ENCODE peak calls at places on chromosomes 12 and 14, in six cellular contexts. A, L, D, Q, S and W are unnamed samples. For H3K9me3, the result is how much of the 10 kb centered on the place peaks cover.

GRCh38 chr12:109267361-109267760 is 41.7 kb downstream of the FOXN4 start:
- DNase-seq in A (no peak), L (no peak), D (no peak), Q (no peak), S (no peak), W (no peak)

GRCh38 chr14:101843665-101844064 is 82.2 kb downstream of the PPP2R5C start:
- DNase-seq in A (no peak), L (peak), D (no peak), Q (peak), S (no peak), W (peak)

GRCh38 chr14:65028937-65029336 is 42.2 kb downstream of the FNTB start:
- DNase-seq in A (no peak), L (no peak), D (no peak), Q (no peak), S (peak), W (no peak)

GRCh38 chr14:64040044-64040443 is 187.2 kb downstream of the SYNE2 start:
- DNase-seq in A (peak), L (no peak), D (no peak), Q (no peak), S (no peak), W (no peak)

GRCh38 chr14:98345186-98345585 is 926.8 kb downstream of the BCL11B start:
- DNase-seq in A (no peak), L (no peak), D (no peak), Q (no peak), S (no peak), W (no peak)

GRCh38 chr14:64416348-64416932 is 28.3 kb downstream of the MTHFD1 start:
- DNase-seq in A (no peak), L (no peak), D (no peak), Q (no peak), S (no peak), W (no peak)

GRCh38 chr14:104341532-104342434 is 203.4 kb downstream of the KIF26A start:
- DNase-seq in A (peak), L (peak), D (no peak), Q (no peak), S (peak), W (no peak)

GRCh38 chr12:121964813-121965643 is 46.6 kb downstream of the CFAP251 start:
- DNase-seq in A (peak), L (no peak), D (no peak), Q (no peak), S (no peak), W (no peak)

GRCh38 chr14:104695660-104696000 is 6.2 kb downstream of the INF2 start:
- DNase-seq in A (no peak), L (no peak), D (no peak), Q (no peak), S (no peak), W (no peak)

GRCh38 chr12:89280833-89281533 is 71.3 kb downstream of the DUSP6 start:
- DNase-seq in A (peak), L (peak), D (peak), Q (no peak), S (no peak), W (no peak)

GRCh38 chr12:81417056-81417455 is 339.2 kb downstream of the ACSS3 start:
- DNase-seq in A (no peak), L (no peak), D (no peak), Q (no peak), S (no peak), W (no peak)

GRCh38 chr12:113159937-113160336 is 10.4 kb downstream of the CFAP73 start:
- DNase-seq in A (no peak), L (no peak), D (no peak), Q (no peak), S (no peak), W (no peak)

GRCh38 chr12:4027412-4027811 is 154.2 kb upstream of the PARP11 start:
- DNase-seq in A (no peak), L (no peak), D (no peak), Q (peak), S (peak), W (peak)

GRCh38 chr14:21160061-21160610 is 4.3 kb upstream of the OR5AU1 start:
- DNase-seq in A (no peak), L (no peak), D (no peak), Q (no peak), S (no peak), W (no peak)

GRCh38 chr14:103400537-103400936 is 15.3 kb downstream of the MARK3 start:
- DNase-seq in A (no peak), L (no peak), D (no peak), Q (no peak), S (no peak), W (no peak)

GRCh38 chr14:101558739-101559240 is 2.5 kb upstream of the DIO3 start:
- DNase-seq in A (no peak), L (no peak), D (no peak), Q (no peak), S (no peak), W (no peak)

GRCh38 chr14:38207342-38207741 is 362 bp upstream of the SSTR1 start:
- DNase-seq in A (peak), L (no peak), D (no peak), Q (no peak), S (no peak), W (no peak)

GRCh38 chr14:76695263-76695920 is 65.9 kb upstream of the VASH1 start:
- DNase-seq in A (no peak), L (no peak), D (no peak), Q (no peak), S (no peak), W (no peak)

GRCh38 chr14:64434528-64434927 is 30.8 kb upstream of the AKAP5 start:
- DNase-seq in A (no peak), L (no peak), D (no peak), Q (no peak), S (no peak), W (no peak)

GRCh38 chr12:121580959-121581680 is at the start of gene KDM2B:
- DNase-seq in A (peak), L (no peak), D (peak), Q (peak), S (peak), W (no peak)

GRCh38 chr14:101961011-101961721 is 3.2 kb upstream of the DYNC1H1 start:
- DNase-seq in A (peak), L (peak), D (peak), Q (peak), S (peak), W (peak)

GRCh38 chr12:57759360-57759980 is 4.6 kb downstream of the MARCHF9 start:
- DNase-seq in A (no peak), L (peak), D (no peak), Q (no peak), S (peak), W (no peak)

GRCh38 chr12:108622425-108622824 is 11.3 kb downstream of the SELPLG start:
- DNase-seq in A (peak), L (no peak), D (no peak), Q (peak), S (peak), W (no peak)

GRCh38 chr14:30283822-30284446 is 275.0 kb upstream of the G2E3 start:
- DNase-seq in A (peak), L (peak), D (no peak), Q (no peak), S (peak), W (no peak)

GRCh38 chr14:26775765-26776577 is 178.1 kb upstream of the NOVA1 start:
- DNase-seq in A (peak), L (no peak), D (no peak), Q (no peak), S (no peak), W (no peak)

GRCh38 chr12:120290541-120291312 is 976 bp downstream of the RNU4-2 start:
- DNase-seq in A (peak), L (peak), D (no peak), Q (peak), S (peak), W (no peak)

GRCh38 chr12:77324763-77325468 is 259.5 kb upstream of the E2F7 start:
- DNase-seq in A (peak), L (peak), D (peak), Q (no peak), S (peak), W (no peak)

GRCh38 chr12:20212036-20212435 is 156.3 kb upstream of the PDE3A start:
- DNase-seq in A (peak), L (no peak), D (no peak), Q (no peak), S (no peak), W (no peak)

DNA sequence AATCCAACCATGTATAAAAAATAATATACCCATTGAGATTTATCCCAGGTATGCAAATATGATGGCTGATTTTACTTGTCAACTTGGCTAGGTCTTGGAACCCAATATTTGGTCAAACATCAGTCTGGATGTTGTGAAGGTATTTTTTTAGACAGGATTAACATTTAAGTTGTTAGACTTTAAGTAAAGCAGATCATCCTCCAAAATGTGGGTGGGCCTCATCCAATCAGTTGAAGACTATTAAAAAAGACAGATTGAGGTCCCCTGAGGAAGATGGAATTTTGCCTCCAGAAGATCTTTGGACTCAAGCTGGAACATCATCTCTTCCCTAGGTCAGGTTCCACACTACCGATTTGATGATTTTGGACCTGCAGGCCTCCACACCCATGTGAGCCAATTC is 271.2 kb downstream of the TMEM121 start:
- DNase-seq in A (no peak), L (no peak), D (no peak), Q (no peak), S (no peak), W (no peak)
- H3K9me3 ChIP-seq in A (under half), L (under half), D (under half), Q (under half), S (under half), W (under half)

GRCh38 chr12:132922676-132923075 is 33.4 kb downstream of the ZNF605 start:
- DNase-seq in A (no peak), L (no peak), D (no peak), Q (no peak), S (no peak), W (no peak)

GRCh38 chr12:132925597-132926416 is 30.3 kb downstream of the ZNF605 start:
- DNase-seq in A (no peak), L (no peak), D (no peak), Q (no peak), S (no peak), W (no peak)

GRCh38 chr12:132924356-132924755 is 31.8 kb downstream of the ZNF605 start:
- DNase-seq in A (no peak), L (no peak), D (no peak), Q (no peak), S (no peak), W (no peak)

GRCh38 chr12:132921685-132922084 is 34.3 kb upstream of the CHFR start:
- DNase-seq in A (no peak), L (no peak), D (no peak), Q (no peak), S (no peak), W (no peak)

DNA sequence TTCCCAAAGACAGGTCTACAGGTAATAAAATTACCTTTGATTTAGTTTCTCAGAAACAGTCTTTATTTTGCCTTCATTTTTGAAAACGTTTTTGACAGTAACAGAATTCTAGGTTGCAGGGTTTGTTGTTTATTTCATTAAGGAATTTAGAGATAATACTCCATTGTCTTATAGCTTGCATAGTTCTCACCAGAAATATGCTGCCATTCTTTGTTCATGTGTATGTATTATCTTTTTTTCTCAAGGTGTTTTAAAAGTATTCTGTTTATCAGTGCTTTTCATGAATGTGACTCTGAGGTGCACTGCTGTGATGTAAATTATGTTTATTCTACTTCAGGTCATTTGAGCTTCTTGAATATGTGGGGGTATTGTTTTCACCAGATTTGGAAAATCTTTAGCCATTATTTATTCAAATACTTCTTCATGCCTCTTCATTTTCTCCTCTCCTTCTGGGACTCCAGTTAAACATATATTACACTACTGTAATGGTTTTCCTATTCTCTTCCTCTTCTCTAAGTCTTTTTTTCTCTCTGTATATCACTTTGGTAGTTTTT is 32.7 kb downstream of the ZNF605 start:
- DNase-seq in A (no peak), L (no peak), D (no peak), Q (no peak), S (no peak), W (no peak)
- H3K9me3 ChIP-seq in A (under half), L (under half), D (half or more), Q (half or more), S (half or more), W (under half)

DNA sequence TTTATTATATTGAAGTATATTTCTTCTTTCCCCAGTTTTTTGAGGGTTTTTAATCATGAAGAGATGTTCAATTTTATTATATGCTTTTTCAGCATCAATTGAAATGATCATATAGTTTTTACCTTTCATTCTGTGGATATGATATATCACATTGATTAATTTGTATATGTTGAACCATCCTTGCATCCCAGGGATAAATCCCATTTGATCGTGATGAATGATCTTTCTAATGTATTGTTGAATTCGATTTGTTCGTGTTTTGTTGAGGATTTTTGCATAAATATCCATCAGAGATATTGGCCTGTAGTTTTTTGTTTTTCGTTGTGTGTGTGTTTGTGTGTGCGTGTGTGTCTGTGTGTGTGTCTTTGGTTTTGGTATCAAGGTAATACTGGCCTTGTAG is 196.4 kb downstream of the CRADD start:
- DNase-seq in A (no peak), L (no peak), D (no peak), Q (no peak), S (no peak), W (no peak)
- H3K9me3 ChIP-seq in A (under half), L (under half), D (half or more), Q (under half), S (under half), W (under half)

DNA sequence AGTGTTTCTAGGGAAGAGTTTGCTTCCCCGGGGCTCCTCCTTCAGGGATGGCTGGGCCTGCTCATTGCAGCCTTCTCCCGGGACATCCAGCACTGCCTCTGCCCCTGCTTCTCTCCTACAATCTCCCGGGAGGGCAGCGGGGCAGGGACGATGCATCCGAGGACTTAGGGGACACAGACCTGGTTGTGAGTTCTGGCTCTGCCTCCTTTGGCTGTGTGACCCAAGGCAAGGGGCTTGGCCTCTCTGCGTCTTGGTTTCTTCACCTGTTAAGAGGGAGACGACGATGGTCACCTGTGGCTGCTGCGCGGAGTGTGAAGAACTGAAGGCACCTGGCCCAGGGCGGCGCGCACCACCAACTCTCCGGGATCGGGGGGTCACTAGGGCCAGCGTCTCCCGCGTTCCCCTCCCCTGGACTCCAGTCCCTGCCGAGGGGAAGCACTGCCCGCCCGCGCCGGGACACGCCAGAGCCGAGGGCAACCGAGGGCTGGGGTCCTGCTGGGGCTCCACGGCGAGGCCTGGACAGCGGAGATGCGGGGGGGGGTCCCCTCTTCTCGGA is 391 bp downstream of the HVCN1 start:
- DNase-seq in A (peak), L (no peak), D (no peak), Q (no peak), S (no peak), W (no peak)
- H3K9me3 ChIP-seq in A (under half), L (under half), D (under half), Q (under half), S (under half), W (under half)

DNA sequence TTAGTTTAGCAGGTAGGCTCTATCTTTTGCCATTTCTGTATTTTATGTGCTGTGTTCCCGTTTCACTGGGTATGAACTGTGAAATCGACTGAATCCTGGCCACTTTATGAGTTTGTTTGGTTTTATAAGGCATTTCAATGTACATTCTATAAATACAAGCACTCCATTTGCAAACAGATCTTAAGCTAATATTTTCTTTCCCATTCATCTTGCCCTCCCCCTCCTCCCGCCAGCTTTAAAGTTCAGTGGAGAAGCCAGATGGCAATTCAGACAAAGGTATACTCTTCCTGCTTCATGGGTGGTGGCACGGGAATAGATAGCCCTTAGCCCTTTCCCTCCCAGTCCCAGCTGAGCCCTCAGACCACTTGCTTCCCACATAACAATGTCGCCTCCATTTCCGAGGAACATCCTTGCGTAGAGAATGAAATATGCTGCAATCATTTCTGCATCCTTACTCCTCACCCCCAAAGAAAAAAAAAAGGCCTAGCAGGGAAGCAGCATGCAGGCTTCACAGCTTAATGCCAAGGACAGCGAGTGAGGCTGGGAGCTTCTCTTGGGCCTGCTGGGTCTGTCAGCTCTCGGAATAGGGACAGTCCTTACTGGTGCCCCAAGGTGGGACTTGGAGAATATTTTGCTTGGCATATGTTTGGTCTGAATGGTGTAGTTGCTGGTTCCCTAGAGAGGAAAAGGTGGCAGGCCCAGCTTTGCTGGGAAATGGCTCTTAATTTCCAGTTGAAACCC is 52.8 kb upstream of the SRSF5 start:
- DNase-seq in A (peak), L (no peak), D (no peak), Q (no peak), S (peak), W (no peak)
- H3K9me3 ChIP-seq in A (under half), L (under half), D (under half), Q (under half), S (under half), W (under half)

DNA sequence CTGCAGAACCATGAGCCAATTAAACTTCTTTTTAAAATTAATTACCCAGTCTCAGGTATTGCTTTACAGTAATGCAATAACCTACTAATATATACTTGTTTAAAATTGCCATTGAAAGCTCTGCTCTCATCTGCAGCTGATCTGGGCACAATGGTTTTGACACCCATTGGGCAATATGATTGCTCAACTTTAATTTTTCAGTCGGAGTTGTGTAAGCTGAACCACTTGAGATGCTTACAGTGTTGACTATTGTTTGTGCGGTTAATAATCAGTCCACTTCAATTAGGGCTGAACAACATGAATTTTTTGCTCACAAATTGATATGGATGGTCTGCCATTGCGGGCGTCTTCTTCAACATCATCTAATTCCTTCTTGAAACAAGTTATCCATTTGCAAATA is 18.0 kb upstream of the OR4K5 start:
- DNase-seq in A (no peak), L (no peak), D (no peak), Q (no peak), S (no peak), W (no peak)
- H3K9me3 ChIP-seq in A (under half), L (under half), D (under half), Q (under half), S (under half), W (under half)

GRCh38 chr12:43893670-43894069 is 57.8 kb downstream of the TMEM117 start:
- DNase-seq in A (no peak), L (no peak), D (no peak), Q (no peak), S (no peak), W (no peak)

GRCh38 chr12:43896496-43896895 is 60.6 kb downstream of the TMEM117 start:
- DNase-seq in A (no peak), L (no peak), D (no peak), Q (no peak), S (no peak), W (no peak)

GRCh38 chr12:43903686-43904085 is 67.8 kb downstream of the TMEM117 start:
- DNase-seq in A (no peak), L (no peak), D (no peak), Q (no peak), S (no peak), W (no peak)

GRCh38 chr12:43898474-43898873 is 62.6 kb downstream of the TMEM117 start:
- DNase-seq in A (no peak), L (no peak), D (no peak), Q (no peak), S (no peak), W (no peak)

DNA sequence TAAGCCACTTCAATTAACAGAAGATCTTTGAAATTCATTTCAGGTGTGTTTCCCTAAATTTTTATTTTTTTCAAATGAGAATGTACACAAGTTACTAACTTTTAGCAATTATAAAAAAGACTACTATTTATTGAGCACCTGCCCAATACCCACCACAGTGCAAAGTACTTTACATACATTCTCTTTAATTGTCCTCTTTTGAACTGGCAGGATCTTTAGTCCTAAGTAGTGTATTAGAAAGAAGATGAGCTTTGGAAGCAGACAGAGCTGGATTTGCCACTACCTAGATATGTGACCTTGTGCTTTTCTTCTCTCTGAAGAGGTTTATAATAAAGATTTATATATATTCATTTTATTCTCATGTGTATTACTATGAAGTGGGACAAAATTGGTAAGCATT is 63.7 kb downstream of the TMEM117 start:
- DNase-seq in A (no peak), L (no peak), D (no peak), Q (no peak), S (no peak), W (no peak)
- H3K9me3 ChIP-seq in A (under half), L (under half), D (under half), Q (under half), S (under half), W (under half)

GRCh38 chr12:132365226-132365625 is 35.8 kb upstream of the GALNT9 start:
- DNase-seq in A (no peak), L (no peak), D (no peak), Q (no peak), S (no peak), W (no peak)
- H3K9me3 ChIP-seq in A (under half), L (under half), D (under half), Q (under half), S (under half), W (under half)

GRCh38 chr14:28821993-28822392 is 55.4 kb downstream of the FOXG1 start:
- DNase-seq in A (no peak), L (no peak), D (no peak), Q (no peak), S (no peak), W (no peak)
- H3K9me3 ChIP-seq in A (under half), L (under half), D (under half), Q (under half), S (under half), W (under half)